ENCODE peak calls at places on chromosomes 3 and 15, in seven cellular contexts. K is sigmoid colon, U is neural progenitor cell, L is transverse colon, M is heart right ventricle, T is breast epithelium, W is HCT116. I is an unnamed sample.

GRCh38 chr3:47578691-47579632 is at the start of gene CSPG5:
- DNase-seq in K (no peak), U (peak; percentile 85), L (peak; percentile 18), M (peak; percentile 36), T (no peak), W (no peak), I (no peak)

GRCh38 chr15:91345761-91346160 is 245.7 kb downstream of the SV2B start:
- DNase-seq in K (no peak), U (no peak), L (no peak), M (no peak), T (no peak), W (no peak), I (no peak)

GRCh38 chr3:184361932-184362667 is 590 bp downstream of the POLR2H start:
- DNase-seq in K (peak; percentile 89), U (peak; percentile 78), L (peak; percentile 81), M (peak; percentile 68), T (peak; percentile 67), W (peak; percentile 63), I (peak; percentile 82)

GRCh38 chr3:40404591-40405198 is 17.7 kb downstream of the ENTPD3 start:
- DNase-seq in K (no peak), U (no peak), L (no peak), M (no peak), T (no peak), W (no peak), I (no peak)

GRCh38 chr3:49803464-49804140 is 541 bp downstream of the INKA1 start:
- DNase-seq in K (peak; percentile 73), U (peak; percentile 77), L (peak; percentile 52), M (peak; percentile 35), T (peak; percentile 76), W (no peak), I (peak; percentile 87)

GRCh38 chr3:65497846-65498245 is 540.9 kb downstream of the MAGI1 start:
- DNase-seq in K (no peak), U (peak; percentile 52), L (no peak), M (no peak), T (no peak), W (no peak), I (no peak)

GRCh38 chr3:102106421-102107097 is 257.2 kb downstream of the NFKBIZ start:
- DNase-seq in K (no peak), U (no peak), L (no peak), M (no peak), T (no peak), W (no peak), I (no peak)

GRCh38 chr3:128416578-128417150 is 50.0 kb downstream of the DNAJB8 start:
- DNase-seq in K (no peak), U (no peak), L (no peak), M (no peak), T (no peak), W (peak; percentile 92), I (peak; percentile 82)

GRCh38 chr15:89110060-89110459 is 21.8 kb downstream of the ABHD2 start:
- DNase-seq in K (peak; percentile 38), U (no peak), L (no peak), M (no peak), T (no peak), W (no peak), I (no peak)
- H3K4me1 ChIP-seq in K (peaks cover 69% of the 10 kb centered on the region), U (peaks cover 13% of the 10 kb centered on the region), L (peaks cover 64% of the 10 kb centered on the region), M (peaks cover 82% of the 10 kb centered on the region), T (no peaks in the 10 kb centered on the region), W (peaks cover 52% of the 10 kb centered on the region), I (peaks cover 44% of the 10 kb centered on the region)

GRCh38 chr15:32859246-32859645 is 141.4 kb downstream of the GREM1 start:
- DNase-seq in K (no peak), U (no peak), L (no peak), M (no peak), T (no peak), W (no peak), I (no peak)

GRCh38 chr15:32859996-32860395 is 142.2 kb downstream of the GREM1 start:
- DNase-seq in K (no peak), U (no peak), L (no peak), M (no peak), T (no peak), W (no peak), I (no peak)

GRCh38 chr15:32864051-32864450 is 146.2 kb downstream of the GREM1 start:
- DNase-seq in K (no peak), U (no peak), L (no peak), M (no peak), T (no peak), W (no peak), I (no peak)

GRCh38 chr15:32864841-32865240 is 147.0 kb downstream of the GREM1 start:
- DNase-seq in K (no peak), U (no peak), L (no peak), M (no peak), T (no peak), W (no peak), I (no peak)

GRCh38 chr15:32861741-32862140 is 143.9 kb downstream of the GREM1 start:
- DNase-seq in K (no peak), U (peak; percentile 60), L (peak; percentile 22), M (no peak), T (no peak), W (no peak), I (no peak)
- H3K4me1 ChIP-seq in K (peaks cover 32% of the 10 kb centered on the region), U (peaks cover 35% of the 10 kb centered on the region), L (peaks cover 14% of the 10 kb centered on the region), M (peaks cover 3% of the 10 kb centered on the region), T (no peaks in the 10 kb centered on the region), W (peaks cover 6% of the 10 kb centered on the region), I (peaks cover 8% of the 10 kb centered on the region)

GRCh38 chr3:71541313-71541712 is 42.2 kb downstream of the FOXP1 start:
- DNase-seq in K (no peak), U (no peak), L (no peak), M (no peak), T (no peak), W (no peak), I (no peak)

GRCh38 chr3:71546781-71547180 is 36.7 kb downstream of the FOXP1 start:
- DNase-seq in K (no peak), U (no peak), L (no peak), M (no peak), T (no peak), W (no peak), I (no peak)

GRCh38 chr3:71545330-71545729 is 38.2 kb downstream of the FOXP1 start:
- DNase-seq in K (no peak), U (no peak), L (no peak), M (no peak), T (no peak), W (no peak), I (no peak)

GRCh38 chr3:71543371-71544016 is 40.0 kb downstream of the FOXP1 start:
- DNase-seq in K (no peak), U (no peak), L (no peak), M (no peak), T (no peak), W (no peak), I (no peak)

GRCh38 chr3:71542548-71543370 is 40.8 kb downstream of the FOXP1 start:
- DNase-seq in K (peak; percentile 96), U (no peak), L (peak; percentile 85), M (peak; percentile 75), T (peak; percentile 42), W (no peak), I (peak; percentile 65)
- H3K4me1 ChIP-seq in K (peaks cover 42% of the 10 kb centered on the region), U (no peaks in the 10 kb centered on the region), L (peaks cover 31% of the 10 kb centered on the region), M (peaks cover 56% of the 10 kb centered on the region), T (no peaks in the 10 kb centered on the region), W (peaks cover 9% of the 10 kb centered on the region), I (peaks cover 22% of the 10 kb centered on the region)

GRCh38 chr15:65919353-65919752 is 50.1 kb downstream of the RAB11A start:
- DNase-seq in K (no peak), U (no peak), L (no peak), M (no peak), T (no peak), W (no peak), I (peak; percentile 22)

GRCh38 chr15:65918936-65919335 is 49.6 kb downstream of the RAB11A start:
- DNase-seq in K (no peak), U (no peak), L (no peak), M (no peak), T (no peak), W (no peak), I (peak; percentile 38)

GRCh38 chr15:65921780-65922179 is 52.5 kb downstream of the RAB11A start:
- DNase-seq in K (no peak), U (no peak), L (no peak), M (no peak), T (no peak), W (no peak), I (no peak)

GRCh38 chr15:65920825-65921309 is 51.6 kb downstream of the RAB11A start:
- DNase-seq in K (no peak), U (no peak), L (no peak), M (no peak), T (no peak), W (no peak), I (no peak)

DNA sequence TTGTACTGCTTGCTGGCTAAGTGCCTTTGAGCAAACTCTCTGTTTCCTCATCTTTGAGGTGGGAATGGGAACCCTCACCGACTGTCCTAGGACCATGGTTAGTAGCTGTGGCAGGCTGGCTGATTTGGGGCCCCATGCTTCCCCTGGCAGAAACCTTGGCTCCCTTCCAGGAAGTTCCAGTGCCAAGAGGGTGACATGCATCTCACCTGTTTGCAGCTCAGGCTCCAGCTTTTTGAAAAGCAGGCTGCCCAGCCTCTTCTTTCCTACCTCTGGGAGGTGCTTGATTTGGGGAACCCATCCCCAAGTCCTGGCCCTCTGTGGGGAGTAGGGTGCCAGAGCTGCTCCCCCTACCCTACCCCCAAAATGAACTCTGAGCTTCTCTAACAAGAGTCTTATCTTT is 50.8 kb downstream of the RAB11A start:
- DNase-seq in K (no peak), U (no peak), L (no peak), M (no peak), T (no peak), W (no peak), I (peak; percentile 54)
- H3K4me1 ChIP-seq in K (peaks cover 10% of the 10 kb centered on the region), U (peaks cover 12% of the 10 kb centered on the region), L (peaks cover 6% of the 10 kb centered on the region), M (peaks cover 11% of the 10 kb centered on the region), T (no peaks in the 10 kb centered on the region), W (no peaks in the 10 kb centered on the region), I (no peaks in the 10 kb centered on the region)

DNA sequence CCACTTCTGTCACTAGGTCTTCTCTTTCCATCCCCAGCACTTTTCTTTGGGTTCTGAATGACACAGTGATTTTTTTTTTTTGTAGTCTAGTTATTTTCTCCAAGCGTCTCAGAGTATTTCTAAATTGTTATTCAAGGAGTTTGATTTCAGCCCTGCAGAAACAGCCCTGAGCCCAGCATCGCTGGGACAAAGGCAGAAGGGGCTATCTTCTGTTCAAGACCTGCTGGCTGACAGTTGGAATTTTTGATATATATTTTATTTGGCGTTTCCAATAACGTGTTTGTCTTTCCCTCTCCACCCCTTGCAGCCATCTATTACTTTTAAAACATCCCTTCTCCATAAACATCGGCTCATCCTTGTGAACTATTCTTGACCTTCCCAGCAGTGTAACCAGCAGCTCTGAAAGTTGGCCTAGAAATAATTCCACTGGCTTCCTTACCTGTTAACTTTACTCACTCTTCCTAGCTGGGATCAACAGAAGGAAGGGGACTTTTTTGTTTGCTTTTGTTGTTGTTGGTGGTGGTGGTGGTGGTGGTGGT is 5.5 kb upstream of the MEIS2 start:
- DNase-seq in K (no peak), U (no peak), L (no peak), M (no peak), T (no peak), W (no peak), I (no peak)
- H3K4me1 ChIP-seq in K (peaks cover 7% of the 10 kb centered on the region), U (peaks cover 63% of the 10 kb centered on the region), L (peaks cover 20% of the 10 kb centered on the region), M (peaks cover 15% of the 10 kb centered on the region), T (no peaks in the 10 kb centered on the region), W (no peaks in the 10 kb centered on the region), I (no peaks in the 10 kb centered on the region)

DNA sequence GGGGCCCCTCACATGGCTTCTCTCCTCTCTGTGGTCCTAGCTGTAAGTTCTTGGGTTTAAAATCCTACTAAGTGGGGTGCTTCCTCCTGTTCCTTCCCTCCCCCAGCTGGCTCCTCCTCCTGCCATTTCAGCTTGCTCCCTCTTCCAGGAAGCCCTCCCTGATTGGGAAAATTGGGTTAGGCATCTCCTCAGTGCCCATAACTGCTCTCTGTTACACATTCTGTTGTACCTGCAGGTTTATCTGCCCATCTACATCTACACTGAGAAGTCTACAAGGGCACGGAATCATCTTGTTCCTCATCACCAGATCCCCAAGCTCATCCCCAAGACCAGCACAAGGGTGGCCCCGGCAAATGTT is 4.0 kb downstream of the SEMA7A start:
- DNase-seq in K (no peak), U (no peak), L (no peak), M (no peak), T (no peak), W (no peak), I (no peak)
- H3K4me1 ChIP-seq in K (peaks cover 24% of the 10 kb centered on the region), U (peaks cover 9% of the 10 kb centered on the region), L (peaks cover 16% of the 10 kb centered on the region), M (peaks cover 48% of the 10 kb centered on the region), T (peaks cover 4% of the 10 kb centered on the region), W (peaks cover 89% of the 10 kb centered on the region), I (peaks cover 30% of the 10 kb centered on the region)